ENCODE peak calls at places on chromosomes 5 and 9, in five cellular contexts. V is SK-N-SH; C is heart right ventricle; U is thoracic aorta; Y is CD4-positive, CD25-positive, alpha-beta regulatory T cell. K is an unnamed sample. For H3K27me3, the result is how much of the 10 kb centered on the place peaks cover.

GRCh38 chr9:136455043-136456002 is 15.7 kb upstream of the INPP5E start:
- DNase-seq in V (no peak), C (no peak), U (no peak), Y (no peak), K (no peak)

GRCh38 chr5:108529381-108529780 is 147.5 kb upstream of the FBXL17 start:
- DNase-seq in V (no peak), C (no peak), U (no peak), Y (no peak), K (no peak)

GRCh38 chr5:169979871-169980270 is 424 bp downstream of the INSYN2B start:
- DNase-seq in V (no peak), C (no peak), U (no peak), Y (no peak), K (no peak)

GRCh38 chr9:3828495-3828894 is 302.7 kb upstream of the RFX3 start:
- DNase-seq in V (no peak), C (no peak), U (no peak), Y (no peak), K (no peak)

GRCh38 chr9:98306384-98307145 is 51.1 kb upstream of the TBC1D2 start:
- DNase-seq in V (peak), C (no peak), U (no peak), Y (no peak), K (no peak)

GRCh38 chr9:35114113-35114847 is 1.4 kb downstream of the ATOSB start:
- DNase-seq in V (peak), C (peak), U (peak), Y (peak), K (peak)

GRCh38 chr9:71245651-71246050 is 124.2 kb upstream of the TRPM3 start:
- DNase-seq in V (no peak), C (no peak), U (no peak), Y (no peak), K (no peak)

GRCh38 chr9:107711528-107711927 is 222.0 kb upstream of the KLF4 start:
- DNase-seq in V (peak), C (no peak), U (no peak), Y (no peak), K (no peak)

GRCh38 chr5:150458819-150459557 is 9.4 kb upstream of the RPS14 start:
- DNase-seq in V (peak), C (peak), U (peak), Y (peak), K (peak)

GRCh38 chr5:148268556-148268955 is at the start of gene SPINK13:
- DNase-seq in V (no peak), C (no peak), U (no peak), Y (no peak), K (no peak)

GRCh38 chr9:136977223-136978072 is at the start of gene PTGDS:
- DNase-seq in V (no peak), C (peak), U (no peak), Y (no peak), K (no peak)

GRCh38 chr5:39700523-39700922 is 275.7 kb upstream of the DAB2 start:
- DNase-seq in V (no peak), C (no peak), U (no peak), Y (no peak), K (no peak)

GRCh38 chr9:111842313-111842712 is 47.6 kb upstream of the SHOC1 start:
- DNase-seq in V (no peak), C (no peak), U (no peak), Y (no peak), K (no peak)

DNA sequence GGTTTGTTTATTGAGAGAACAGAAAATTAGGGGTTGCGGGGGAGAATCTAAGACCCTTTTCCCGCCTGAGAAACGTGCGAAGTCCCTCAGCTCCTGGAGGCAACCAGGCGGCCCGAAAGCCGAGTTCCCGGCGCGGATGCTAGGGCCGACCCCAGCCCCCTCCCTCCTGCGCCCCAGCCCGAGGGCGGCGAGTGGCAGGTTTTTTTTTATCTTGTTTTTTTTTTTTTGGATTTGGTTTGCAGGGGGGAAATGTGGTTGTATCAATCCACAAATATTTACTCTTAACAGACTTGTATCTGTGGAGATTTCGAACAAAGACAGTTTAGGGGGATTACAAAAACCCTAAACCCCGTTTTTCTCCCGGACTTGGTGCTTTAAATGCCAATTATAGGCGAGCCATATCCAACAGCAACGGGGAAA is 10.7 kb downstream of the LMX1B start:
- DNase-seq in V (no peak), C (no peak), U (no peak), Y (no peak), K (no peak)
- H3K27me3 ChIP-seq in V (half or more), C (half or more), U (under half), Y (under half), K (half or more)

GRCh38 chr9:135397142-135397541 is 82.4 kb upstream of the PPP1R26 start:
- DNase-seq in V (no peak), C (no peak), U (no peak), Y (no peak), K (no peak)
- H3K27me3 ChIP-seq in V (under half), C (under half), U (under half), Y (under half), K (under half)

GRCh38 chr5:4547547-4547946 is 592.6 kb upstream of the ADAMTS16 start:
- DNase-seq in V (no peak), C (no peak), U (no peak), Y (no peak), K (no peak)
- H3K27me3 ChIP-seq in V (under half), C (under half), U (under half), Y (under half), K (under half)

GRCh38 chr5:525164-525761 is 1.0 kb upstream of the SLC9A3 start:
- DNase-seq in V (no peak), C (peak), U (no peak), Y (no peak), K (no peak)
- H3K27me3 ChIP-seq in V (half or more), C (half or more), U (under half), Y (under half), K (half or more)

K was measured in gastrocnemius medialis.